ENCODE peak calls at places on chromosomes 4 and X, in four cellular contexts. V, T, I and E are unnamed samples.
A peak's percentile ranks its signal among the peaks of the same experiment; 100 is the strongest.

GRCh38 chr4:64940698-64941097 is 531.4 kb upstream of the TECRL start:
- DNase-seq in V (no peak), T (no peak), I (no peak), E (no peak)

GRCh38 chr4:173182403-173182802 is 13.8 kb downstream of the GALNT7 start:
- DNase-seq in V (no peak), T (peak; percentile 48), I (peak; percentile 56), E (no peak)

GRCh38 chrX:150503898-150504219 is 64.6 kb upstream of the MTM1 start:
- DNase-seq in V (no peak), T (no peak), I (no peak), E (no peak)

GRCh38 chr4:2783790-2784189 is 9.1 kb upstream of the SH3BP2 start:
- DNase-seq in V (no peak), T (no peak), I (no peak), E (no peak)

GRCh38 chrX:130771230-130771629 is 131.8 kb downstream of the ENOX2 start:
- DNase-seq in V (no peak), T (no peak), I (no peak), E (no peak)

GRCh38 chr4:10204401-10205058 is 87.9 kb upstream of the WDR1 start:
- DNase-seq in V (no peak), T (no peak), I (no peak), E (no peak)

GRCh38 chr4:55184600-55185523 is 59.5 kb upstream of the KDR start:
- DNase-seq in V (peak; percentile 54), T (no peak), I (peak; percentile 88), E (no peak)

GRCh38 chr4:158484173-158484885 is 37.4 kb upstream of the RXFP1 start:
- DNase-seq in V (no peak), T (no peak), I (peak; percentile 38), E (no peak)

GRCh38 chr4:159141193-159141592 is 38.3 kb downstream of the RAPGEF2 start:
- DNase-seq in V (no peak), T (no peak), I (no peak), E (no peak)

GRCh38 chr4:2194556-2194955 is 47.4 kb downstream of the HAUS3 start:
- DNase-seq in V (no peak), T (no peak), I (no peak), E (no peak)

GRCh38 chr4:101790521-101791188 is at the start of gene BANK1:
- DNase-seq in V (peak; percentile 83), T (peak; percentile 62), I (no peak), E (no peak)

GRCh38 chr4:26204249-26204825 is 116.5 kb upstream of the RBPJ start:
- DNase-seq in V (no peak), T (no peak), I (no peak), E (no peak)

GRCh38 chrX:135431886-135432285 is 10.1 kb downstream of the SMIM10L2A start:
- DNase-seq in V (no peak), T (no peak), I (no peak), E (no peak)

DNA sequence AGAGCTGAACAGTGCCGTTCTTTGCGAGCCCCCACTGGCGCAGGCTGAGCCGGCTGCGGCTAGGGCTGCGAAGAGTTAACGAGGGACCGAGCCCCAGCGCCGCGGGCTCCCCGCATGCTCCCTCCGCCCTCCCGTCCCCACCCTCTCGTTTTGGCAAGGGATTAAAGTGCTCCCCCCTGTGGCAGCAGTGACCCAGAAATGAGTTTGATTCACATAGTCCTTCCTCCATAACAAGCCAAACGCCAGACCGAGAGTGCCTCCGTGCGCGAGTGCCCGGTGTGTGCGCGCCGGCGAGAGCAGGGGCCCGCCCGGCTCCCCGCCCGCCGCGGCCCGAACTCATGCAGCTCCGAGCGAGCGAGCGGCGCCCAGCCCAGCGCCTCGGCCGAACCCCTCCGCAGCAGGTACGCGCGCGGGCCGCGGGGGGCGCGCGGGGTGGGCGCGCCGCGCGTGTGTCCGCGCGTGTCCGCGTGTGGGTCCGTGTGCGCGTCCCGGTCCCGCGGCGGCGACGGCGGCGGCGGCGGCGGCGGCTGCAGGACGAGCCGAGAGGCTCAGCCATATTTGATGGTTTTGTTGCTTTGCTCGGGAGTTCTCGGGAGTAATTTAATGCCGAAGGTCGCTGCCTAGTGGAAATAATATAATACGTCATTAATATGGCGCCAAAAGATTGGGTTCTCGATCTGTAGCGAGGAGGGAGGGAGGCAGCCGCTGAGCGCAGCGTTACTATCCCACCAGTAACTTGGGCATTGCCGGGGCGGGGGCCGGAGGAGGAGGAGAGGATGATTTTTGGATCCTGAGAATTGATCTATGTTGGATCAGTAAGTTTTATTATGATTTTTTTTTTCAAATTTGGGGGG is at the start of gene JADE1:
- DNase-seq in V (peak; percentile 94), T (peak; percentile 95), I (peak; percentile 95), E (peak; percentile 91)
- TF ChIP-seq CTCF in V (peak; percentile 73), T (peak; percentile 65), I (peak; percentile 56), E (peak; percentile 56)

DNA sequence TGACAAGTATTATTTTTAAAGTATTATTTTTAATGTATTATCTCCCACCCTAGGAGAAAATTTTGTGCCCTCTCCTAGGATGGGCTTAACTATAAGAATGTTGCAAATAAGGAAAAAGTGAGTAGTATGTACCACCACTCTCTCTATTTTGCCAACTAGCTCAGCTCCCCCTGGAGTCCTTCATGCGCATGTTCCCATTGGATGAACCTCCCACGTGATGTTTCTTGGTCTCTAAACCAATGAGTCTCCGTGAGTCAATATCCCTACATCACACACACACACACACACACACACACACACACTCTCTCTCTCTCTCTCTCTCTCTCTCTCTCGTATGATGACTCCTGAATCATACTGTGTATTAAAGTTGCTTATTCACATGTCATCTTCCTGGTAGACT is 129.7 kb upstream of the ZFP42 start:
- DNase-seq in V (no peak), T (no peak), I (no peak), E (no peak)
- TF ChIP-seq CTCF in V (no peak), T (no peak), I (no peak), E (no peak)

DNA sequence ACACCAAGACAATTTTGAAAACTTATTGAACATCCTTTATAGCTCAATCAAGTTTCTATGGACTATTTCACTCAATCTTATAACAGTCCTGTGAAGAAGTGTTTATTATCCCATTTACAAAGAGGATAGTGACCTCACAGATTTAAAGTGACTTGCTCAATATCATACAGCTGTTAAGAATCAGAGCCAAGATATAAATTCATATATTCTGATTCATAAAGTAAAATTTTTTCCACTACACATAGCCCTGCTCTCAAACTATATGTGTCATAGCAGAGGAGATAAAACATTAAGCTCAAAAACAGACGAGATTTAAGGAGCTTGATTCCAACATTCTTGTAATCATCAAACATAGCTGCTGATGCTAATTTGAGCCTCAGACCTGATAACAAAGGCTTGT is 226.8 kb downstream of the CAMK2D start:
- DNase-seq in V (no peak), T (no peak), I (no peak), E (no peak)
- TF ChIP-seq CTCF in V (no peak), T (no peak), I (no peak), E (no peak)

GRCh38 chr4:36348403-36348938 is 67.1 kb downstream of the DTHD1 start:
- DNase-seq in V (peak; percentile 1), T (no peak), I (no peak), E (no peak)
- TF ChIP-seq CTCF in V (no peak), T (no peak), I (no peak), E (no peak)

DNA sequence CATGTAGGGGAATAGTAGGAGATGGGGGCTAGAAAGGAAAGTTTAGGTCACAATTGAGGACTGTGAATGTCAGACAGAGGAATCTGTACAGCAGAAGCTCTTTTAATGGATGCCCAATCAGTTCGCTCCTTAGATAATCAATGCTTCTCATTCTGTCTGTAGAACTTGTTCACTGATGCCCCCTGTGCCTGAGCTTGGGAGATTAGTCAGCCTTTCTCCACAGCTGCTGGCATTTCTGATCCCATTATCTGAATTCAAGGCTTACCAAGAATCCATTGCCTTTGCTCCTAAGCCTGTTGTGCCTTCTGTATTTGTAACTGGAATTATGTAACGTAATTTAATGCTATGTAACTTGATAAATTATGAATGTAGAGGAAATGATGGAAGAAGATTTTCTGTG is 53.2 kb upstream of the BBS12 start:
- DNase-seq in V (no peak), T (no peak), I (no peak), E (no peak)
- TF ChIP-seq CTCF in V (no peak), T (no peak), I (no peak), E (no peak)

GRCh38 chrX:15107367-15107988 is 162.4 kb downstream of the ASB9 start:
- DNase-seq in V (no peak), T (no peak), I (no peak), E (no peak)
- TF ChIP-seq CTCF in V (no peak), T (no peak), I (no peak), E (no peak)

DNA sequence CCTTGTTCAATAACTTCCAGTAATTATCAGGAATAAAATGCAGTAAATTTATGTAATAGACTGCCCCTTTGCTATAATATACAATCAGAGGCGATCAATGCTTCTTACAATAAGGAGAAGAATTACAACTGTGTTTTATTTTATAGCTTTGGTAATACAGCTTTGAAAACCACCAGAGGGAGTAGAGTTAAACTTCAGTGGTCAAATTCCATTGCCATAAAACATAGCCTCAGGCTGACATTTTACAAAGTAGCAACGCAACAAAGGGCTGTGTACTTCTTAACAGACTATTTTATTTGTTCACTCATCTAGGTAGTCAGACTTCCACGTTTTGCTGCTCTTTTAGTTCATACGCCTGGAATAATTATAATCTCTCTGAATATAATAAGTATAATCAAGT is 58.5 kb downstream of the TEX13C start:
- DNase-seq in V (no peak), T (no peak), I (no peak), E (no peak)
- TF ChIP-seq CTCF in V (no peak), T (no peak), I (no peak), E (no peak)

GRCh38 chr4:187996502-187997177 is 1.1 kb downstream of the ZFP42 start:
- DNase-seq in V (no peak), T (no peak), I (no peak), E (no peak)
- TF ChIP-seq CTCF in V (no peak), T (no peak), I (no peak), E (no peak)